ENCODE peak calls at places on chromosomes 13 and 19, in six cellular contexts. J is uterus, Q is brain microvascular endothelial cell, H is Caco-2, X is AG04450, N is heart right ventricle. A is an unnamed sample. For H3K27me3, the result is how much of the 10 kb centered on the place peaks cover.

GRCh38 chr13:113126265-113127150 is 3.9 kb downstream of the F10 start:
- DNase-seq in J (peak), Q (no peak), H (no peak), X (no peak), N (no peak), A (no peak)

GRCh38 chr19:40745402-40745780 is 4.9 kb downstream of the ACTMAP start:
- DNase-seq in J (no peak), Q (peak), H (peak), X (peak), N (no peak), A (no peak)

GRCh38 chr13:71219671-71220070 is 647.3 kb downstream of the DACH1 start:
- DNase-seq in J (no peak), Q (no peak), H (no peak), X (no peak), N (no peak), A (no peak)

GRCh38 chr13:43874512-43875092 is 4.9 kb downstream of the CCDC122 start:
- DNase-seq in J (no peak), Q (no peak), H (peak), X (no peak), N (no peak), A (no peak)

GRCh38 chr13:46179576-46180368 is 2.2 kb downstream of the LCP1 start:
- DNase-seq in J (no peak), Q (no peak), H (no peak), X (no peak), N (peak), A (peak)

GRCh38 chr19:13122275-13122878 is 4.3 kb downstream of the NACC1 start:
- DNase-seq in J (no peak), Q (peak), H (no peak), X (no peak), N (no peak), A (no peak)

GRCh38 chr19:57099199-57099661 is 20.6 kb upstream of the USP29 start:
- DNase-seq in J (peak), Q (peak), H (peak), X (no peak), N (peak), A (peak)

GRCh38 chr19:719636-720377 is 11.1 kb downstream of the PALM start:
- DNase-seq in J (peak), Q (no peak), H (no peak), X (no peak), N (no peak), A (no peak)

GRCh38 chr19:41753159-41753558 is 2.2 kb upstream of the CEACAM6 start:
- DNase-seq in J (no peak), Q (peak), H (peak), X (no peak), N (no peak), A (peak)

GRCh38 chr13:28761586-28761985 is 42.8 kb upstream of the SLC46A3 start:
- DNase-seq in J (no peak), Q (no peak), H (no peak), X (no peak), N (no peak), A (no peak)

GRCh38 chr13:45737571-45738002 is 35.5 kb downstream of the CBY2 start:
- DNase-seq in J (no peak), Q (no peak), H (peak), X (no peak), N (no peak), A (no peak)

GRCh38 chr13:101746513-101746912 is 294.0 kb downstream of the ITGBL1 start:
- DNase-seq in J (no peak), Q (no peak), H (no peak), X (no peak), N (no peak), A (no peak)
- TF ChIP-seq CTCF in J (no peak), Q (no peak), H (no peak), X (no peak), N (no peak), A (no peak)

GRCh38 chr19:54662730-54663129 is at the start of gene LILRB4:
- DNase-seq in J (no peak), Q (no peak), H (no peak), X (no peak), N (peak), A (no peak)
- H3K27me3 ChIP-seq in J (under half), Q (under half), H (under half), X (under half), N (under half), A (under half)

DNA sequence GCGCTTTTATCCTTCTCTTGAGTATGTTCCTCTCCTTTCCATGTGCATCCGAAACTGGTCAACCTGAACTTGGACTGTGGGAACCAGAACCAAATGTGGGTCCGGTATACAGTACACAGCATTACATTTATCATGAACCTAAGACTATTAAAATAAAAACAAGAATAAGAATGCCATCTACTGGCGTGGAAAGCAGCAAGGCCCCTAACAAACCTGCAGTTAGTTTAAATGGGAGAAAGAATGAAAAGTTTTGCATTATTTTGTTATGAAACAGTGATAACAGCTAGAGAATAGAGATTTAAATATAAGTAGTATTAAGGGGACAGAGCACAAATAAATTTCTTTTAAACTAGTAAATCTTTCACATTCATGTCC is 159.5 kb downstream of the RBM26 start:
- DNase-seq in J (no peak), Q (no peak), H (no peak), X (no peak), N (no peak), A (no peak)
- TF ChIP-seq CTCF in J (no peak), Q (no peak), H (no peak), X (no peak), N (no peak), A (no peak)

DNA sequence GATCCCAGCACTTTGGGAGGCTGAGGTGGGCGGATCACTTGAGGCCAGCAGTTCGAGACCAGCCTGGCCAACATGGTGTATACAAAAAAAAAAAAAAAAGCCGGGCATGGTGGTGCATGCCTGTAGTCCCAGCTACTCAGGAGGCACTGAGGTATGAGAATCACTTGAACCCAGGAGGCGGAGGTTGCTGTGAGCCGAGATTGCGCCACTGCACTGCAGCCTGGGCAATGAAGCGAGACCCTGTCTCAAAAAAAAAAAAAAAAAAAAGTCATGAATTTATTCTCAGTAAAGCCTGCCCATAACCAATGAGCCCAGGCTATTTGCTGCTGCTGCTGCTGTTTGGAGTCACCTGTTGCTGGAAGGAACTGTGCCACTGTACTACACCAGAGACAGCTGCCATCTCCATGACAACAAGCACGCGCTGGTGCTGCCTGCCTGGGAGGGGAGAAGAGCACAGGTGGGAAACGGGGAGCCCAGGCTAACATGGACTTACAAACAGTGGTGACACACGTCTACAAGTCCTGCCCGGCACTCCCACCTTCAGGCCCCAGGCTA is 11.3 kb downstream of the ZFR2 start:
- DNase-seq in J (no peak), Q (no peak), H (no peak), X (no peak), N (no peak), A (no peak)
- H3K27me3 ChIP-seq in J (under half), Q (under half), H (under half), X (under half), N (under half), A (under half)